ENCODE peak calls at places on chromosomes 6 and 20, in four cellular contexts. Q is HepG2, P is A549, L is K562. X is an unnamed sample.

GRCh38 chr20:63096681-63097335 is 90.0 kb upstream of the BHLHE23 start:
- DNase-seq in P (no peak), L (no peak), Q (no peak), X (peak)

GRCh38 chr6:107557698-107558097 is 67.8 kb downstream of the SOBP start:
- DNase-seq in P (no peak), L (no peak), Q (no peak), X (no peak)

GRCh38 chr6:144294016-144294415 is 8.9 kb downstream of the UTRN start:
- DNase-seq in P (no peak), L (no peak), Q (no peak), X (no peak)

GRCh38 chr20:56032251-56032650 is 26.9 kb upstream of the CBLN4 start:
- DNase-seq in P (peak), L (peak), Q (no peak), X (no peak)

GRCh38 chr6:16651871-16652270 is 109.4 kb downstream of the ATXN1 start:
- DNase-seq in P (no peak), L (no peak), Q (no peak), X (no peak)

GRCh38 chr6:142500265-142500786 is 198.5 kb downstream of the ADGRG6 start:
- DNase-seq in Q (no peak), P (no peak), L (no peak), X (no peak)

GRCh38 chr6:90068264-90068663 is 174.0 kb downstream of the GJA10 start:
- DNase-seq in P (peak), Q (no peak), L (peak), X (no peak)

GRCh38 chr6:77447254-77447653 is 16.0 kb downstream of the HTR1B start:
- DNase-seq in L (no peak), Q (no peak), P (no peak), X (no peak)

GRCh38 chr6:4412488-4412887 is 277.1 kb upstream of the ECI2 start:
- DNase-seq in Q (no peak), L (no peak), P (no peak), X (no peak)

GRCh38 chr6:143595256-143596036 is 82.3 kb upstream of the PHACTR2 start:
- DNase-seq in L (no peak), P (no peak), Q (no peak), X (no peak)

GRCh38 chr6:144993870-144994269 is 708.7 kb downstream of the UTRN start:
- DNase-seq in P (no peak), Q (no peak), L (no peak), X (no peak)

GRCh38 chr20:3102575-3103368 is 18.2 kb upstream of the AVP start:
- DNase-seq in Q (no peak), L (no peak), P (no peak), X (no peak)

GRCh38 chr20:25018841-25019240 is 26.3 kb upstream of the APMAP start:
- DNase-seq in P (no peak), L (no peak), Q (no peak), X (no peak)

GRCh38 chr6:144265390-144265789 is 19.7 kb upstream of the UTRN start:
- DNase-seq in P (peak), Q (peak), L (no peak), X (peak)

GRCh38 chr20:7333846-7334245 is 566.4 kb downstream of the BMP2 start:
- DNase-seq in P (no peak), L (no peak), Q (no peak), X (no peak)

GRCh38 chr6:124961784-124962611 is at the start of gene RNF217:
- DNase-seq in L (peak), Q (no peak), P (peak), X (peak)

GRCh38 chr6:38153076-38153475 is 333.5 kb downstream of the ZFAND3 start:
- DNase-seq in P (no peak), Q (no peak), L (no peak), X (peak)

GRCh38 chr6:6661191-6661590 is 72.7 kb downstream of the LY86 start:
- DNase-seq in L (no peak), P (no peak), Q (no peak), X (no peak)

GRCh38 chr6:163815796-163816195 is 401.3 kb downstream of the QKI start:
- DNase-seq in P (no peak), Q (no peak), L (no peak), X (no peak)
- TF ChIP-seq NR3C1 in P (no peak), Q (no peak), L (no peak), X (no peak)

DNA sequence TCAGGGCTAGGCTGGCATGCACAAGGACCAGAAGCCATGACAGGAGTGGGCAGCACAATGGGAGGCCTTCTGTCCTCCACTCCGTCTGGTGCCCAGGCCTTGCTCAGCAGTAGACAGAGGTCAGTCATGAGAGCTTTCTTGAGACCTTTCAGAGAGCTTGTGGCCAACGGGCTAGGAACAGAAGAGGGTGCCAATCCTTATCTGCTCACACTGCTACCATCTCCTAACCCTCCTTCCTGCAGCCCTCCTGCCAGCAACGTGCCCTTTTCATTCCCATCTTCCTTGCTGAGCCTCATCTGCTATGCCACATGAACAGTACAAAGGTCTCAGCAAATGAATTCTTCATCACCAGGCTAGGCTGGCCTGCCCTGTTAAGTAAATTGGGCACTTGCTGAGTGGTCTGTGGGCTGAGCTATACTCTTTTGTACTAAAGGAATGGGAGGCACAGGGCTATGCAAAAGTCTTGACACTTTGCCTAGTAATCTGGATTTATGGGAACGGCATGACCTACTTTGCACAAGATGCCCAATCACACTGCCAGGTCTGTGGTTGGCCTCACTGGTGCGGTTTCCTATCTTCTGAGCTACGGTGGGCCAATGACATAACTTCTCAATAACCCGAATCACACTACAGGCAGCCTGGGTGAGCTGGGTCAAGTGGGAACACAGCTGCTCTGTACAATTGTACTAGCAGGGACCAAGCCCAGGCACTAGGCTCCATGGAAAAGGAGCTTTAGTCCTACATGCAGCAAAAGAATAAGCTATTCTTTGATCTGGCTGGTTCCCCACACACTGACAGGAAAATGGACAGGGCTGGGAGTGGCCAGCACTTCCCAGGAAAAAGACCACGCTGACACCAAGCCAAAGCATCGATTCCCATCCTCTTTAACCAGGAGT is 47.8 kb downstream of the ELOVL5 start:
- DNase-seq in Q (peak), L (no peak), P (no peak), X (no peak)
- TF ChIP-seq NR3C1 in Q (no peak), L (no peak), P (no peak), X (no peak)

DNA sequence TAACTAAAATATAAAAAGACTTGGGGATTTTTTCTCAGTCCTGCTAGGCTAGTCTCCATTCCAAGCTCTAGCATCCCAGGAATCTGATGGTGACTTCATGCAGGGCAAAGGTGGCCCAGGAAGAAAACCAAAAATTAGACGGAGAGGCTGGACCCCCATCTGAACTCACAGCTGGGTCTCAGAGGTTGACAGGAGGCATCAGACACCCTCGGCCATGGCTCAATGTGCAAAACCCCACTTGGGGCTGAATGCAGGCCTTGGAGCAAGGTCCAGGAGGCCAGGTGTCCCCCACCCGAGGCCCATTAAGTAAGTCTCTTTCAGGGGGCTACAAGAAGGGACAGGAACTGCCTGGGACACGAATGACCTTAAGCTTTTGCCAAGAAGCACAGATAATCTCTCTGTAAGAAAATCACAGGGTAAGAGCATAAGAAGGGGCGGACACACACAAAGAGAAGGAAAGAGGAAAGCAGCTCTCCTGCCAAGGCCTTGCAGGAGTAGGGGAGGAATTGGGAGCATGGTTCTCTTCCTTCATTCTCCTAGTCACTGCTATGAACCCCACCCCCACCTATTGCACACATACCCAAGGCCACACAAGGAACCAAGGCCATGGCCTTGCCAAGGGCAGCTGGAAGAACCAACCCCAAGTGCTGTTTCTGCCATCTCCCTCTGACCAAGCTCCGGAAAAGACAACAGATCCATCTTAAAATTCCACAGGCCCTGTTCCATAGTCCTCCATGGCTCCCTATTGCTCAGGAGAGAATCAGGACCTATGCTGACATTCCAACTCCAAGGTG is 31.6 kb downstream of the TRAM2 start:
- DNase-seq in Q (peak), P (no peak), L (no peak), X (no peak)
- TF ChIP-seq NR3C1 in Q (no peak), P (no peak), L (no peak), X (no peak)

DNA sequence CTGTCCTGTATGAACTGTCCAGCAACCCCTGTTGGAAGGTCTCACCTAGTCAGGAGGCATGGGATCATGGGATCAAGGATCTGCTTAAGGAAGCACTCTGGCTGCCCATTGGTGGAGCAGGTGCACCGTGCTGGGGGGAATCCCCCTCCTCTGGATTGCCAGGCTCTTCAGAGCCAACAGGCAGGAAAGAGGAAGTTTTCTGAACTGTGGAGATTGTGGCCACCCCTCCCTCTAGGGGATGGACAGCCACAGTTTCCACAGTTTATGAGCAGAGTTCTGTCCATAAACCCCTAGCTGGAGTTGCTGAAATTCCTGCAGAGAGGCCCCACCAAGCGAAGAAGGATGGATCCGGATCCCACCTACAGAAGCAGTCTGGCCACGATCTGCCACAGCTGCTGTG is 13.0 kb upstream of the HLA-DQB1 start:
- DNase-seq in L (no peak), P (no peak), Q (no peak), X (no peak)
- TF ChIP-seq NR3C1 in L (no peak), P (no peak), Q (no peak), X (no peak)

GRCh38 chr20:46084805-46085792 is 4.7 kb downstream of the NCOA5 start:
- DNase-seq in Q (peak), P (peak), L (peak), X (no peak)
- TF ChIP-seq NR3C1 in Q (no peak), P (no peak), L (no peak), X (no peak)

GRCh38 chr6:109460161-109460830 is 4.7 kb upstream of the MICAL1 start:
- DNase-seq in L (no peak), P (no peak), Q (no peak), X (no peak)
- TF ChIP-seq NR3C1 in L (no peak), P (no peak), Q (no peak), X (no peak)

GRCh38 chr6:48775157-48775556 is 664.2 kb upstream of the PTCHD4 start:
- DNase-seq in P (no peak), Q (no peak), L (no peak), X (no peak)
- TF ChIP-seq NR3C1 in P (no peak), Q (no peak), L (no peak), X (no peak)

GRCh38 chr6:31765910-31766794 is 3.7 kb downstream of the SAPCD1 start:
- DNase-seq in P (no peak), L (no peak), Q (peak), X (peak)
- TF ChIP-seq NR3C1 in P (no peak), L (no peak), Q (no peak), X (no peak)